ENCODE peak calls at places on chromosomes 3 and 15, in four cellular contexts. O, F, M and C are unnamed samples.
A peak's percentile ranks its signal among the peaks of the same experiment; 100 is the strongest.

GRCh38 chr3:133838916-133839800 is 33.5 kb downstream of the SRPRB start:
- DNase-seq in M (no peak), O (no peak), F (no peak), C (no peak)

GRCh38 chr3:106518516-106518915 is 649.7 kb upstream of the CBLB start:
- DNase-seq in F (no peak), O (peak; percentile 52), M (peak; percentile 55), C (no peak)

GRCh38 chr15:48682949-48683651 is 37.6 kb upstream of the FBN1 start:
- DNase-seq in M (peak; percentile 70), F (no peak), O (no peak), C (no peak)

GRCh38 chr3:10725067-10725466 is 91.0 kb upstream of the SLC6A11 start:
- DNase-seq in O (no peak), M (no peak), F (no peak), C (no peak)

GRCh38 chr3:98962189-98962930 is 60.9 kb upstream of the DCBLD2 start:
- DNase-seq in F (no peak), M (peak; percentile 96), O (peak; percentile 57), C (no peak)

GRCh38 chr3:13223574-13224237 is 150.5 kb upstream of the IQSEC1 start:
- DNase-seq in M (no peak), O (no peak), F (no peak), C (no peak)

GRCh38 chr3:14156201-14156600 is 22.2 kb downstream of the XPC start:
- DNase-seq in M (no peak), O (no peak), F (no peak), C (peak; percentile 74)

GRCh38 chr3:31561891-31562290 is 29.2 kb downstream of the STT3B start:
- DNase-seq in F (no peak), O (no peak), M (no peak), C (no peak)

GRCh38 chr15:62068071-62068786 is 1.5 kb downstream of the C2CD4A start:
- DNase-seq in F (peak; percentile 34), O (peak; percentile 60), M (no peak), C (no peak)

GRCh38 chr3:44772099-44772442 is 10.5 kb downstream of the KIF15 start:
- DNase-seq in O (no peak), F (no peak), M (no peak), C (no peak)

GRCh38 chr3:134459506-134460041 is 26.2 kb downstream of the ANAPC13 start:
- DNase-seq in M (no peak), F (no peak), O (no peak), C (no peak)

GRCh38 chr3:146948985-146949384 is 343.8 kb upstream of the PLSCR5 start:
- DNase-seq in F (no peak), M (no peak), O (no peak), C (no peak)

GRCh38 chr3:12947504-12948369 is 106.4 kb upstream of the RPL32 start:
- DNase-seq in M (peak; percentile 68), F (peak; percentile 66), O (peak; percentile 24), C (no peak)

GRCh38 chr3:66280304-66280703 is 59.5 kb downstream of the SLC25A26 start:
- DNase-seq in O (no peak), F (no peak), M (peak; percentile 31), C (no peak)

GRCh38 chr15:40075298-40076044 is 33.2 kb downstream of the BMF start:
- DNase-seq in M (no peak), O (peak; percentile 52), F (peak; percentile 54), C (no peak)

GRCh38 chr3:40476478-40477470 is at the start of gene ZNF619:
- DNase-seq in O (peak; percentile 77), M (peak; percentile 73), F (peak; percentile 86), C (no peak)

GRCh38 chr3:5217824-5218595 is 30.5 kb downstream of the EDEM1 start:
- DNase-seq in M (peak; percentile 51), F (no peak), O (no peak), C (no peak)

GRCh38 chr3:46466273-46466672 is 1.6 kb upstream of the LTF start:
- DNase-seq in M (no peak), O (no peak), F (no peak), C (no peak)

GRCh38 chr3:14378415-14378814 is 24.0 kb upstream of the SLC6A6 start:
- DNase-seq in M (no peak), F (no peak), O (no peak), C (no peak)

GRCh38 chr3:99706410-99706809 is 68.0 kb downstream of the COL8A1 start:
- DNase-seq in F (no peak), O (no peak), M (peak; percentile 21), C (no peak)

GRCh38 chr15:57445872-57446271 is 69.6 kb downstream of the CGNL1 start:
- DNase-seq in O (no peak), M (peak; percentile 13), F (no peak), C (no peak)

GRCh38 chr15:78210349-78210717 is 24.0 kb downstream of the ACSBG1 start:
- DNase-seq in O (no peak), F (no peak), M (no peak), C (no peak)

GRCh38 chr15:75167588-75168076 is 34.0 kb upstream of the C15orf39 start:
- DNase-seq in M (peak; percentile 81), O (no peak), F (no peak), C (peak; percentile 55)

GRCh38 chr15:57697588-57697987 is 8.9 kb upstream of the POLR2M start:
- DNase-seq in F (no peak), O (no peak), M (peak; percentile 19), C (no peak)

GRCh38 chr3:70832811-70833509 is 520.5 kb upstream of the MDFIC2 start:
- DNase-seq in O (no peak), M (peak; percentile 52), F (no peak), C (no peak)

DNA sequence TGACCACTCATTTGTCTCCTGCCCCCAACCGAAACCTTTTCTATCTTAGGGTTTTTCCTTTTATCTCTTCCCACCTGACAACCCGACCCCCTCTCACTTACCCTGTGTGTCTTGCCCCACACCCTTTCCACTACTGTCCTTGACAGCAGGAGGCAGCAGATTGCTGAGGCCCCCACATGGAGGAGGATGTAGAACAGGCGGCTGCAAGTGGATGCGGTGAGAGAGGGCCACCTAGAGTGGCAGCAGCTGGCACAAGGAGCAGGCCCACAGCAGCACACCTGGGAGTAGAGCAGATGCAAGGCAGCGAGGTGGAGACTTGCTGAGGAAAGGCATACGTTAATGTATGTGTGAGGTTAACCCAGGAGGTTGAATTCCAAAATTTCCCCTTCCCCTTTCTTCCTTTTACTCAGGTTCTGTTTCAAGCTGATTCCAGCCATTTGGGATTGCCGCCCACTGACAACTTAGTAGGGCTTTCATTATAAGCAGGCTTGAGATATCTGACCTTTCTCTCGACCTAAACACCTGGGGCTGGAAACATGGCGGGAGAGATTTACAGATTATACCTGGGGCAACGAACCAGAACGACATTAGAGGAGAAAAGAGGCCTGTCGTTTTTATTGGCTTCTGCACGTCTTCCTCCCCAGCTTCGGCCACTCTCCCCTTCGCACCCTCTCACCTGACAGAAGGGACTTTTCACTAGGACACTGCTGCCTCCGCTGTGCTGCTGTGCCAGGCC is 643 bp downstream of the SERINC4 start:
- DNase-seq in M (no peak), F (peak; percentile 26), O (no peak), C (no peak)
- H3K9me1 ChIP-seq in M (peaks cover 24% of the 10 kb centered on the region), F (peaks cover 11% of the 10 kb centered on the region), O (no peaks in the 10 kb centered on the region), C (no peaks in the 10 kb centered on the region)

DNA sequence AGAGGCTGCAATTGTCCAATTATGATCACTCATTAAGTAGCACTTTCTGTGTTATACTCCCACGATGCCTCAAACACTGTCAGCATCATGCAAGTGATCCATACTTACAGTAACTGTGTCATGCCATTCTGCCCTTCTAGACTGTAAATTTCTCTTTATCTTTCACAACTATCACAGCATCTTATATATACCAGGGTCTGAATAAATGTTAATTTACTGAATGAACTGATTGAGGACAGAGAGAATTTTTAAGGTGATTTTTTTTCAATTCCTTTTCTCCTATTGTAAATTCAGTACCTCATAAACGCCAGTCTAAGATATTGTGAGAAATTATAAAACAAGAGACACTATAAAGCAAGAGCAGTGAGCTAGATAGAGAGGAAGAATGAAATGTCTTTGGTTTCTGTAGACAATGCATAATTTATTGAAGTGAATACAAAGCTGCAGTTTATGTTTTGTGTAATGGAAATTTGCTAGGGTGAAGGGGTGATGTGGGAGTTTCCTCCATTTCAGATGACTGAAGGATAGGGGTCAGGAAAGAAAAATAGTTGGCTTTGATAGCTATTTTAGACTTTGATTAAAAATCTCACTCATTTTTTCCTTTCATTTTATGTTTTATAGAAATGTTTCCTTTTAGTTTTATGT is 17.3 kb downstream of the CD200 start:
- DNase-seq in O (peak; percentile 87), M (no peak), F (no peak), C (no peak)
- H3K4me2 ChIP-seq in O (peak overlapping the region; percentile 57), M (no peak overlapping the region), F (no peak overlapping the region), C (no peak overlapping the region)

DNA sequence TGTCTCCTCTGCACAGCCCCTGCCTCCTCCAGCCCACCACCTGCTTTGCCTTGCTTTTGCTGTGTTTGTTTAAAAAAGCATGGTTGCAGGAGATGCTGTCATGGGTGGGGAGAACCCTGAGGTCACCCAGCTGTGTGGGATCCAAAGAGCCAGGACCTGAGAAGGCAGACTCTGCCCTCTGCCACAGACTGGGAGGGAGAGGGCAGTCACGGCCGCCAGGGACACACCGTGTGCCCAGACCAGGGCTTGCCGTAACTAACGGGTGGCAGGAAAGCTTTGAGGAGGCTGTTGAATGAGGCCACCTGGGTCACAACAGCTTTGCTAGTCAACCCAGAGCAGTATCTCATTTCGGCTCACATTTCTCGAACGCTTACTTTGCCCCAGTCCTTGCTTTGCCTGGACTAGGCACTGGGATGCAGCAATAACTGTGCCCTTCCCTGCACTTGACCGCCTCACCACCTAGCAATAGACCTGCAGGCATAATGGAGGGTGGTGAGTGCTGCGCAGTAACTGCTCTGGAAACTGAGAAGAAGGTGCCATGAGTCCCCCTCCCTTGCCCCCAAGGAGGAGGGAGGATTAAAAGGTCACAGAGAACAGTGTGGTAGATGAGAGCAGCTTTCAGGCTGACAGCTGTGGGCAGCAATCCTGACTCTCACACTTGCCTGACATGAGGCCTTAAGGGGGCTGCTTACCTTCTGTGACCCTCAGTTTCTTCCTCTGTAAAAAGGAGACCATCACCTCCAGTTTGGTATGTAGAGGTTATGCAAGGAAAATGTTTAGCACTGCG is 55.0 kb upstream of the CTDSPL start:
- DNase-seq in M (no peak), F (no peak), O (no peak), C (no peak)
- H3K27ac ChIP-seq in M (no peak overlapping the region), F (no peak overlapping the region), O (no peak overlapping the region), C (no peak overlapping the region)

DNA sequence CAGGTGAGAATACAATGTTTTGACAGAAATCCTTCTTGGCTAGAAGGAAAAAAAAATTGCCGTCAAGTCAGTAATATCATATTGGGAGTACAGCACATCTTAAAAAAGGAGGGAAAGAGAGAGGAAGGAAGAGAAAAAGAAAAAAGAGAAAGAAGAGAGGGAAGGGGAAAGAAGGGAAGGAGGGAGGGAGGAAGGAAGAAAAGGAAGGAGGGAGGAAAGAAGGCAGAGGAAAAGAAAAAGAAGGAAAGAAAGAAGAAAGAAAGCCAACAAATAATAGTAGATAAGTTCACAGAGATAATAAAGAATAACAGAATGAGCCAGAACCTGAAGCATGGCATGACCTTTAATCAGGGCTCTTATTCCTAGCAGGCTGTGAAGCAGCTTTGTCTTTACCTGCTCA is 114.8 kb downstream of the IQCH start:
- DNase-seq in M (no peak), F (no peak), O (no peak), C (no peak)
- H3K9me1 ChIP-seq in M (no peaks in the 10 kb centered on the region), F (no peaks in the 10 kb centered on the region), O (no peaks in the 10 kb centered on the region), C (no peaks in the 10 kb centered on the region)

GRCh38 chr3:189914799-189915198 is 205.9 kb downstream of the P3H2 start:
- DNase-seq in O (peak; percentile 42), M (peak; percentile 96), F (no peak), C (peak; percentile 93)
- H3K4me2 ChIP-seq in O (no peak overlapping the region), M (no peak overlapping the region), F (no peak overlapping the region), C (peak overlapping the region; percentile 25)